ENCODE peak calls at places on chromosomes 6 and 20, in seven cellular contexts. Q is effector CD4-positive, alpha-beta T cell; X is stimulated activated CD4-positive, alpha-beta T cell treated with anti-CD3 and anti-CD28 coated beads, Interleukin-12 subunit alpha, Interleukin-12 subunit beta, amount 100 ng/mL, for 4 hours; U is NT2/D1; V is amniotic stem cell; W is NCI-H1436 treated with DMSO at 0.1 percent for 48 hours; S is cardiac fibroblast. M is an unnamed sample.

GRCh38 chr6:74768120-74768519 is 437.7 kb downstream of the COL12A1 start:
- DNase-seq in Q (no peak), V (no peak), X (no peak), W (no peak), U (no peak), S (no peak), M (no peak)

GRCh38 chr6:16602035-16602434 is 159.2 kb downstream of the ATXN1 start:
- DNase-seq in S (no peak), U (no peak), V (no peak), Q (no peak), X (peak), W (no peak), M (no peak)

GRCh38 chr6:10719386-10720228 is 3.3 kb upstream of the TMEM14C start:
- DNase-seq in V (no peak), Q (no peak), W (no peak), S (peak), X (no peak), U (no peak), M (peak)

GRCh38 chr6:40719671-40720374 is 132.7 kb upstream of the LRFN2 start:
- DNase-seq in X (no peak), Q (no peak), U (no peak), S (peak), W (no peak), V (no peak), M (peak)

GRCh38 chr20:2246081-2246491 is 49.7 kb upstream of the TGM3 start:
- DNase-seq in S (no peak), W (no peak), V (no peak), X (no peak), Q (no peak), U (peak), M (peak)

GRCh38 chr6:45965787-45966186 is 49.9 kb downstream of the CLIC5 start:
- DNase-seq in U (no peak), X (no peak), Q (no peak), V (no peak), W (no peak), S (peak), M (no peak)

GRCh38 chr20:32636278-32636677 is 37.5 kb downstream of the C20orf203 start:
- DNase-seq in W (no peak), Q (no peak), U (no peak), V (no peak), S (peak), X (no peak), M (peak)

GRCh38 chr6:166750125-166750793 is 123.2 kb upstream of the RPS6KA2 start:
- DNase-seq in V (no peak), X (no peak), Q (no peak), W (no peak), S (no peak), U (no peak), M (no peak)

GRCh38 chr20:19727251-19727847 is 30.7 kb upstream of the RIN2 start:
- DNase-seq in S (no peak), Q (no peak), V (no peak), U (no peak), X (no peak), W (no peak), M (no peak)

GRCh38 chr6:84728602-84729001 is 35.8 kb downstream of the TBX18 start:
- DNase-seq in S (peak), Q (no peak), W (no peak), V (no peak), U (peak), X (no peak), M (peak)

GRCh38 chr6:33609444-33610034 is 11.6 kb upstream of the ITPR3 start:
- DNase-seq in X (no peak), W (no peak), U (no peak), S (peak), Q (no peak), V (peak), M (peak)

GRCh38 chr6:124053315-124053714 is 249.7 kb downstream of the NKAIN2 start:
- DNase-seq in V (no peak), U (no peak), Q (no peak), X (no peak), S (no peak), W (no peak), M (no peak)

GRCh38 chr6:39493174-39493573 is 170.7 kb upstream of the KCNK16 start:
- DNase-seq in X (no peak), V (no peak), S (peak), Q (no peak), W (no peak), U (no peak), M (peak)

GRCh38 chr6:30450908-30451818 is 38.1 kb upstream of the HLA-E start:
- DNase-seq in V (no peak), W (no peak), Q (peak), X (peak), S (peak), U (no peak), M (peak)

GRCh38 chr20:22523128-22523498 is 61.3 kb downstream of the FOXA2 start:
- DNase-seq in Q (no peak), S (no peak), U (no peak), W (no peak), X (no peak), V (no peak), M (no peak)

GRCh38 chr6:46378882-46379405 is 112.3 kb downstream of the RCAN2 start:
- DNase-seq in S (no peak), Q (no peak), X (no peak), U (no peak), W (no peak), V (no peak), M (peak)

GRCh38 chr20:17381701-17382100 is 149.5 kb downstream of the BFSP1 start:
- DNase-seq in U (no peak), Q (no peak), S (no peak), W (no peak), X (no peak), V (no peak), M (no peak)

GRCh38 chr6:160337991-160338390 is 10.2 kb upstream of the SLC22A3 start:
- DNase-seq in X (no peak), U (no peak), S (no peak), Q (no peak), V (no peak), W (no peak), M (no peak)

GRCh38 chr6:41462980-41463930 is 82.9 kb upstream of the FOXP4 start:
- DNase-seq in S (peak), V (no peak), X (peak), U (no peak), W (no peak), Q (no peak), M (peak)

GRCh38 chr6:25899580-25900408 is 25.8 kb upstream of the SLC17A3 start:
- DNase-seq in U (no peak), V (no peak), S (no peak), W (no peak), Q (no peak), X (no peak), M (no peak)

GRCh38 chr6:47521966-47522365 is 44.4 kb downstream of the CD2AP start:
- DNase-seq in V (no peak), X (no peak), Q (no peak), U (no peak), W (no peak), S (no peak), M (no peak)

GRCh38 chr6:69337301-69337700 is 459.5 kb downstream of the LMBRD1 start:
- DNase-seq in S (no peak), V (no peak), X (no peak), W (no peak), U (no peak), Q (no peak), M (no peak)

GRCh38 chr6:2794171-2794730 is 29.1 kb downstream of the WRNIP1 start:
- DNase-seq in U (no peak), X (no peak), S (no peak), W (no peak), V (no peak), Q (no peak), M (no peak)

GRCh38 chr20:63641146-63641791 is 12.0 kb downstream of the STMN3 start:
- DNase-seq in U (no peak), Q (peak), V (no peak), S (no peak), W (no peak), X (peak), M (no peak)

GRCh38 chr6:106591111-106591825 is 38.0 kb downstream of the RTN4IP1 start:
- DNase-seq in U (no peak), S (peak), W (no peak), V (peak), Q (no peak), X (no peak), M (no peak)

GRCh38 chr6:12175626-12176025 is 114.5 kb upstream of the EDN1 start:
- DNase-seq in S (no peak), Q (no peak), U (no peak), V (no peak), W (no peak), X (no peak), M (no peak)

M was measured in left kidney.